ENCODE peak calls at places on chromosomes 16 and 17, in ten cellular contexts. One of them, this sample, is unnamed.

GRCh38 chr17:66398617-66399016 is 96.2 kb downstream of the PRKCA start:
- DNase-seq in body of pancreas: no peak
- DNase-seq in IMR-90: no peak
- DNase-seq in choroid plexus epithelial cell: no peak
- DNase-seq in spleen: no peak
- DNase-seq in sigmoid colon: no peak
- DNase-seq in dorsolateral prefrontal cortex: no peak
- DNase-seq in lower leg skin: no peak
- DNase-seq in breast epithelium: no peak
- DNase-seq in prostate gland: no peak
- DNase-seq in this sample: no peak

GRCh38 chr17:75318615-75319222 is 29.5 kb upstream of the SLC25A19 start:
- DNase-seq in dorsolateral prefrontal cortex: no peak
- DNase-seq in choroid plexus epithelial cell: no peak
- DNase-seq in spleen: peak; percentile 71
- DNase-seq in breast epithelium: no peak
- DNase-seq in body of pancreas: no peak
- DNase-seq in IMR-90: no peak
- DNase-seq in lower leg skin: no peak
- DNase-seq in prostate gland: no peak
- DNase-seq in sigmoid colon: no peak
- DNase-seq in this sample: no peak

GRCh38 chr16:85844786-85845185 is 45.3 kb downstream of the COX4I1 start:
- DNase-seq in spleen: no peak
- DNase-seq in lower leg skin: no peak
- DNase-seq in IMR-90: peak; percentile 42
- DNase-seq in choroid plexus epithelial cell: peak; percentile 38
- DNase-seq in breast epithelium: no peak
- DNase-seq in sigmoid colon: peak; percentile 64
- DNase-seq in prostate gland: no peak
- DNase-seq in body of pancreas: no peak
- DNase-seq in dorsolateral prefrontal cortex: peak; percentile 27
- DNase-seq in this sample: no peak

GRCh38 chr17:35241520-35241919 is 1.4 kb upstream of the SLFN5 start:
- DNase-seq in choroid plexus epithelial cell: no peak
- DNase-seq in IMR-90: no peak
- DNase-seq in breast epithelium: no peak
- DNase-seq in sigmoid colon: no peak
- DNase-seq in prostate gland: no peak
- DNase-seq in spleen: peak; percentile 77
- DNase-seq in lower leg skin: no peak
- DNase-seq in body of pancreas: no peak
- DNase-seq in dorsolateral prefrontal cortex: no peak
- DNase-seq in this sample: no peak

GRCh38 chr16:12395266-12395665 is 408.4 kb downstream of the CPPED1 start:
- DNase-seq in lower leg skin: no peak
- DNase-seq in prostate gland: no peak
- DNase-seq in body of pancreas: peak; percentile 13
- DNase-seq in IMR-90: peak; percentile 59
- DNase-seq in dorsolateral prefrontal cortex: no peak
- DNase-seq in breast epithelium: no peak
- DNase-seq in spleen: no peak
- DNase-seq in sigmoid colon: no peak
- DNase-seq in choroid plexus epithelial cell: no peak
- DNase-seq in this sample: no peak

GRCh38 chr17:35243459-35244204 is 760 bp downstream of the SLFN5 start:
- DNase-seq in prostate gland: peak; percentile 46
- DNase-seq in IMR-90: peak; percentile 69
- DNase-seq in choroid plexus epithelial cell: peak; percentile 73
- DNase-seq in dorsolateral prefrontal cortex: no peak
- DNase-seq in sigmoid colon: peak; percentile 89
- DNase-seq in lower leg skin: peak; percentile 53
- DNase-seq in breast epithelium: peak; percentile 39
- DNase-seq in spleen: peak; percentile 81
- DNase-seq in body of pancreas: peak; percentile 52
- DNase-seq in this sample: peak; percentile 37

GRCh38 chr16:55037051-55037450 is 106.4 kb downstream of the IRX5 start:
- DNase-seq in spleen: no peak
- DNase-seq in breast epithelium: no peak
- DNase-seq in choroid plexus epithelial cell: no peak
- DNase-seq in sigmoid colon: no peak
- DNase-seq in lower leg skin: no peak
- DNase-seq in dorsolateral prefrontal cortex: no peak
- DNase-seq in body of pancreas: no peak
- DNase-seq in prostate gland: no peak
- DNase-seq in IMR-90: no peak
- DNase-seq in this sample: no peak

GRCh38 chr16:54503011-54503410 is 216.4 kb upstream of the IRX3 start:
- DNase-seq in IMR-90: no peak
- DNase-seq in spleen: no peak
- DNase-seq in prostate gland: no peak
- DNase-seq in dorsolateral prefrontal cortex: no peak
- DNase-seq in body of pancreas: no peak
- DNase-seq in breast epithelium: no peak
- DNase-seq in sigmoid colon: no peak
- DNase-seq in lower leg skin: peak; percentile 16
- DNase-seq in choroid plexus epithelial cell: no peak
- DNase-seq in this sample: no peak

GRCh38 chr17:17669851-17670232 is 11.4 kb upstream of the RAI1 start:
- DNase-seq in breast epithelium: no peak
- DNase-seq in choroid plexus epithelial cell: no peak
- DNase-seq in lower leg skin: no peak
- DNase-seq in spleen: no peak
- DNase-seq in prostate gland: no peak
- DNase-seq in dorsolateral prefrontal cortex: no peak
- DNase-seq in IMR-90: no peak
- DNase-seq in sigmoid colon: no peak
- DNase-seq in body of pancreas: no peak
- DNase-seq in this sample: no peak

GRCh38 chr16:74813109-74813641 is 38.6 kb upstream of the FA2H start:
- DNase-seq in prostate gland: peak; percentile 68
- DNase-seq in dorsolateral prefrontal cortex: peak; percentile 78
- DNase-seq in lower leg skin: peak; percentile 47
- DNase-seq in breast epithelium: peak; percentile 51
- DNase-seq in IMR-90: peak; percentile 55
- DNase-seq in body of pancreas: peak; percentile 89
- DNase-seq in choroid plexus epithelial cell: peak; percentile 70
- DNase-seq in sigmoid colon: peak; percentile 78
- DNase-seq in spleen: peak; percentile 91
- DNase-seq in this sample: peak; percentile 92

DNA sequence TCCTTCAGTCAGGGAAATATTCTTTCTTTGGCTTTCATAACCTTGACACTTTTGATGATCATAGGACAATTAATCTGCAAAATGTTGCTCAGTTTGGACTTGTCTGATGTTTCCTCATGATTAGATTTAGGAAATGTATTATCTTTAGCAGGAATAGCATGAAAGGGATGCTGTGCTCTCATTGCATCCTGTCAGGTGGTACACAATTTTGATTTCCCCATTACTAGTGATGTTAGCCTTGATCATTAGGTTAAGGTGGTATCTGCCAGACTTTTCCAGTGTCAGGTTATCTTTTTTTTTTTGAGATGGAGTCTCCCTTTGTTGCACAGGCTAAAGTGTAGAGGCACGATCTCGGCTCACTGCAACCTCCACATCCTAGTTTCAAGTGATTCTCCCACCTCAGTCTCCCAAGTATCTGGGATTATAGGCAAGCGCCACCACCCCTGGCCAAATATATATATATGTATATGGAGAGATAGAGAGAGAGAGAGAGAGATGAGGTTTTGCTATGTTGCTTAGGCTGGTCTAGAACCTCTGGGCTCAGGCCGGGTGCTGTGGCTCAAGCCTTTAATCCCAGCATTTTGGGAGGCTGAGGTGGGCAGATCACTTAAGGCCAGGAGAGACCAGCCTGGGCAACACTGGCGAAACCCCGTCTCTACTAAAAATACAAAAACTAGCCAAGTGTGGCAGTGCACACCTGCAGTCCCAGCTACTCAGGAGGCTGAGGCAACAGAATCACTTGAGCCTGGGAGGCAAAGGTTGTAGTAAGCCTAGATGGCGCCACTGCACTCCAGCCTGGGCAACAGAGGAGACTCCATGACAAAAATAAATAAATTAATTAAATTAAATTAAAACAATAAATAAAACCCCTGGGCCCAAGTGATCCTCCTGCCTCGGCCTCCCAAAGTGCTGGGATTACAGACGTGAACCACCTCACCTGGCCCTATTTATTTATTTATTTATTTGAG is 15.8 kb upstream of the CAVIN1 start:
- DNase-seq in breast epithelium: no peak
- DNase-seq in IMR-90: no peak
- DNase-seq in prostate gland: no peak
- DNase-seq in choroid plexus epithelial cell: peak; percentile 65
- DNase-seq in sigmoid colon: no peak
- DNase-seq in dorsolateral prefrontal cortex: no peak
- DNase-seq in body of pancreas: peak; percentile 48
- DNase-seq in lower leg skin: no peak
- DNase-seq in spleen: peak; percentile 81
- DNase-seq in this sample: peak; percentile 22
- TF ChIP-seq CTCF in breast epithelium: no peak
- TF ChIP-seq CTCF in IMR-90: peak; percentile 34
- TF ChIP-seq CTCF in prostate gland: no peak
- TF ChIP-seq CTCF in choroid plexus epithelial cell: peak; percentile 66
- TF ChIP-seq CTCF in sigmoid colon: no peak
- TF ChIP-seq CTCF in dorsolateral prefrontal cortex: no peak
- TF ChIP-seq CTCF in body of pancreas: no peak
- TF ChIP-seq CTCF in lower leg skin: no peak
- TF ChIP-seq CTCF in spleen: peak; percentile 60
- TF ChIP-seq CTCF in this sample: peak; percentile 21

GRCh38 chr17:58270476-58271290 is 10.1 kb downstream of the MPO start:
- DNase-seq in lower leg skin: no peak
- DNase-seq in body of pancreas: no peak
- DNase-seq in choroid plexus epithelial cell: no peak
- DNase-seq in sigmoid colon: no peak
- DNase-seq in IMR-90: no peak
- DNase-seq in spleen: peak; percentile 33
- DNase-seq in breast epithelium: no peak
- DNase-seq in dorsolateral prefrontal cortex: no peak
- DNase-seq in prostate gland: no peak
- DNase-seq in this sample: no peak
- TF ChIP-seq CTCF in lower leg skin: no peak
- TF ChIP-seq CTCF in body of pancreas: no peak
- TF ChIP-seq CTCF in choroid plexus epithelial cell: peak; percentile 27
- TF ChIP-seq CTCF in sigmoid colon: no peak
- TF ChIP-seq CTCF in IMR-90: no peak
- TF ChIP-seq CTCF in spleen: no peak
- TF ChIP-seq CTCF in breast epithelium: no peak
- TF ChIP-seq CTCF in dorsolateral prefrontal cortex: no peak
- TF ChIP-seq CTCF in prostate gland: no peak
- TF ChIP-seq CTCF in this sample: no peak

GRCh38 chr16:64712027-64712426 is 409.8 kb downstream of the CDH11 start:
- DNase-seq in spleen: no peak
- DNase-seq in dorsolateral prefrontal cortex: no peak
- DNase-seq in prostate gland: no peak
- DNase-seq in IMR-90: peak; percentile 5
- DNase-seq in choroid plexus epithelial cell: peak; percentile 2
- DNase-seq in breast epithelium: no peak
- DNase-seq in sigmoid colon: no peak
- DNase-seq in lower leg skin: no peak
- DNase-seq in body of pancreas: no peak
- DNase-seq in this sample: no peak

GRCh38 chr16:64711596-64711995 is 410.3 kb downstream of the CDH11 start:
- DNase-seq in dorsolateral prefrontal cortex: no peak
- DNase-seq in prostate gland: no peak
- DNase-seq in breast epithelium: no peak
- DNase-seq in spleen: no peak
- DNase-seq in body of pancreas: no peak
- DNase-seq in sigmoid colon: no peak
- DNase-seq in lower leg skin: no peak
- DNase-seq in IMR-90: no peak
- DNase-seq in choroid plexus epithelial cell: no peak
- DNase-seq in this sample: no peak

GRCh38 chr16:64718481-64718880 is 403.4 kb downstream of the CDH11 start:
- DNase-seq in sigmoid colon: no peak
- DNase-seq in spleen: no peak
- DNase-seq in prostate gland: no peak
- DNase-seq in dorsolateral prefrontal cortex: no peak
- DNase-seq in choroid plexus epithelial cell: no peak
- DNase-seq in body of pancreas: no peak
- DNase-seq in lower leg skin: no peak
- DNase-seq in breast epithelium: no peak
- DNase-seq in IMR-90: no peak
- DNase-seq in this sample: no peak

GRCh38 chr16:64717871-64718270 is 404.0 kb downstream of the CDH11 start:
- DNase-seq in lower leg skin: no peak
- DNase-seq in sigmoid colon: no peak
- DNase-seq in IMR-90: no peak
- DNase-seq in choroid plexus epithelial cell: no peak
- DNase-seq in body of pancreas: no peak
- DNase-seq in breast epithelium: no peak
- DNase-seq in spleen: no peak
- DNase-seq in prostate gland: no peak
- DNase-seq in dorsolateral prefrontal cortex: no peak
- DNase-seq in this sample: no peak

DNA sequence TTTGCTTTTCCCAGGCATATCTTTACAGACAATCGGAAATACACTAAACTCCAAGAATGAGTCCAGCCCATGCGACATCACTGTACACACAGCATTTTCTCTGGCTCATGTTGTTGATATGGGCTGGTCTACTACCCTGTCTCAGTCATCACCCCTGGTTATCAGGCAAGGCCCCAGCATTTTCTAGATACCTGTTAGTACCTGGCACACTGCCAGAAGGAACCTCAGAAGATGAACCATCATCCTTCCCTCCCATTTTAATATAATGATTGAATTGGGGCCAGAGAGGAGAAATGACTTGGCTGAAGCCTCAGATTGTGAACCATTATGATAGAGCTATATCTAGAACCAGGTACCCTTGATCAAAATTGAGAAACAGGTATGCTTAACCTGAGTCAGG is 406.2 kb downstream of the CDH11 start:
- DNase-seq in breast epithelium: no peak
- DNase-seq in body of pancreas: no peak
- DNase-seq in lower leg skin: no peak
- DNase-seq in IMR-90: no peak
- DNase-seq in prostate gland: no peak
- DNase-seq in spleen: no peak
- DNase-seq in dorsolateral prefrontal cortex: no peak
- DNase-seq in choroid plexus epithelial cell: no peak
- DNase-seq in sigmoid colon: no peak
- DNase-seq in this sample: no peak
- TF ChIP-seq CTCF in breast epithelium: no peak
- TF ChIP-seq CTCF in body of pancreas: no peak
- TF ChIP-seq CTCF in lower leg skin: no peak
- TF ChIP-seq CTCF in IMR-90: no peak
- TF ChIP-seq CTCF in prostate gland: no peak
- TF ChIP-seq CTCF in spleen: no peak
- TF ChIP-seq CTCF in dorsolateral prefrontal cortex: no peak
- TF ChIP-seq CTCF in choroid plexus epithelial cell: no peak
- TF ChIP-seq CTCF in sigmoid colon: no peak
- TF ChIP-seq CTCF in this sample: no peak

DNA sequence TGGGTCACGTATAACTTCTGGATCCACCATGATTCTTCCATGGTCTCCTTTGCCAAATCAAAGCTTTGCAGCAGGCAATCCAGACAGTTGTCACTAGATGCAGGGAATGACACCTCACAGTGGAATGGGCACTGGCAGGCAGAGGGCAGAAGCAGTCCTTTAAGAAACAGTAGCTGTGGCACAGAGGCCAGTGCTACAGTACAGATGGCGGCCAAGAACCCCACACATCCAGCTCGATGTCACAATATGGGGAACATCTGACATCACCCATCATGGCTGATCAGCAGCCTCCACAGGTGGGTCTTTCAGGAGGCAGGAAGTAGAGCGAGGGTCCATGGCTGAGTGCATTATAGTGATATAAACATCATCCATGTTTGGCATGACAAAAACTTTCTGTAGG is 18.8 kb upstream of the ERN1 start:
- DNase-seq in IMR-90: no peak
- DNase-seq in dorsolateral prefrontal cortex: no peak
- DNase-seq in sigmoid colon: no peak
- DNase-seq in lower leg skin: no peak
- DNase-seq in breast epithelium: no peak
- DNase-seq in body of pancreas: peak; percentile 50
- DNase-seq in choroid plexus epithelial cell: no peak
- DNase-seq in prostate gland: no peak
- DNase-seq in spleen: no peak
- DNase-seq in this sample: no peak
- TF ChIP-seq CTCF in IMR-90: no peak
- TF ChIP-seq CTCF in dorsolateral prefrontal cortex: peak; percentile 17
- TF ChIP-seq CTCF in sigmoid colon: no peak
- TF ChIP-seq CTCF in lower leg skin: no peak
- TF ChIP-seq CTCF in breast epithelium: no peak
- TF ChIP-seq CTCF in body of pancreas: no peak
- TF ChIP-seq CTCF in choroid plexus epithelial cell: no peak
- TF ChIP-seq CTCF in prostate gland: no peak
- TF ChIP-seq CTCF in spleen: no peak
- TF ChIP-seq CTCF in this sample: no peak